ENCODE peak calls at places on chromosomes 3 and 15, in nine cellular contexts. G is mucosa of descending colon; F is heart right ventricle; S is CD8-positive, alpha-beta T cell; L is left ventricle myocardium inferior; T is CD8-positive, alpha-beta memory T cell; M is Panc1; K is Peyer's patch; N is right cardiac atrium. D is an unnamed sample.

GRCh38 chr3:73433681-73434080 is 191.1 kb downstream of the PDZRN3 start:
- DNase-seq in G (no peak), F (no peak), S (no peak), L (no peak), T (no peak), M (no peak), K (no peak), N (no peak), D (no peak)

GRCh38 chr15:84981711-84982300 is at the start of gene PDE8A:
- DNase-seq in G (peak; percentile 38), F (peak; percentile 68), S (peak; percentile 57), L (peak; percentile 58), T (peak; percentile 51), M (no peak), K (peak; percentile 71), N (peak; percentile 73), D (no peak)

GRCh38 chr3:49173116-49173791 is 1.9 kb downstream of the KLHDC8B start:
- DNase-seq in G (peak; percentile 40), F (peak; percentile 73), S (no peak), L (peak; percentile 73), T (no peak), M (no peak), K (no peak), N (peak; percentile 89), D (no peak)

GRCh38 chr3:185729335-185729715 is 95.5 kb downstream of the IGF2BP2 start:
- DNase-seq in G (no peak), F (no peak), S (no peak), L (no peak), T (no peak), M (peak; percentile 92), K (no peak), N (no peak), D (no peak)

GRCh38 chr15:25944386-25944785 is 81.3 kb upstream of the ATP10A start:
- DNase-seq in G (no peak), F (no peak), S (no peak), L (no peak), T (no peak), M (no peak), K (no peak), N (no peak), D (no peak)

GRCh38 chr3:176920806-176921205 is 276.5 kb downstream of the TBL1XR1 start:
- DNase-seq in G (peak; percentile 4), F (no peak), S (no peak), L (no peak), T (no peak), M (no peak), K (no peak), N (no peak), D (no peak)

GRCh38 chr3:70433091-70433490 is 120.7 kb upstream of the MDFIC2 start:
- DNase-seq in G (no peak), F (no peak), S (no peak), L (no peak), T (no peak), M (no peak), K (no peak), N (no peak), D (no peak)

GRCh38 chr15:40846846-40847224 is 3.0 kb downstream of the SPINT1 start:
- DNase-seq in G (no peak), F (no peak), S (no peak), L (no peak), T (no peak), M (no peak), K (no peak), N (no peak), D (no peak)

GRCh38 chr3:157398598-157398997 is 38.1 kb upstream of the PTX3 start:
- DNase-seq in G (no peak), F (no peak), S (no peak), L (no peak), T (no peak), M (no peak), K (no peak), N (no peak), D (no peak)

GRCh38 chr15:29183071-29183831 is 86.4 kb downstream of the NSMCE3 start:
- DNase-seq in G (no peak), F (no peak), S (no peak), L (no peak), T (no peak), M (no peak), K (no peak), N (no peak), D (no peak)

GRCh38 chr3:100179692-100180349 is 65.5 kb upstream of the FILIP1L start:
- DNase-seq in G (no peak), F (no peak), S (no peak), L (no peak), T (no peak), M (no peak), K (no peak), N (no peak), D (no peak)
- H3K4me3 ChIP-seq in G (no peak overlapping the region), F (no peak overlapping the region), S (no peak overlapping the region), L (no peak overlapping the region), T (no peak overlapping the region), M (no peak overlapping the region), K (no peak overlapping the region), N (no peak overlapping the region), D (no peak overlapping the region)

GRCh38 chr3:13043656-13044055 is 29.6 kb downstream of the IQSEC1 start:
- DNase-seq in G (no peak), F (no peak), S (no peak), L (no peak), T (no peak), M (no peak), K (no peak), N (peak; percentile 4), D (no peak)
- H3K4me1 ChIP-seq in G (no peaks in the 10 kb centered on the region), F (peaks cover 3% of the 10 kb centered on the region), S (peaks cover 7% of the 10 kb centered on the region), L (peaks cover 17% of the 10 kb centered on the region), T (peaks cover 12% of the 10 kb centered on the region), M (no peaks in the 10 kb centered on the region), K (peaks cover 9% of the 10 kb centered on the region), N (no peaks in the 10 kb centered on the region), D (no peaks in the 10 kb centered on the region)

GRCh38 chr15:81296218-81296617 is 27.7 kb downstream of the STARD5 start:
- DNase-seq in G (no peak), F (no peak), S (no peak), L (no peak), T (no peak), M (no peak), K (no peak), N (no peak), D (no peak)
- H3K4me3 ChIP-seq in G (no peak overlapping the region), F (peak overlapping the region; percentile 49), S (peak overlapping the region; percentile 88), L (no peak overlapping the region), T (peak overlapping the region; percentile 89), M (no peak overlapping the region), K (peak overlapping the region; percentile 64), N (no peak overlapping the region), D (peak overlapping the region; percentile 49)

GRCh38 chr3:124788254-124788745 is 58.0 kb downstream of the UMPS start:
- DNase-seq in G (no peak), F (no peak), S (no peak), L (no peak), T (no peak), M (no peak), K (no peak), N (no peak), D (no peak)

GRCh38 chr3:124792341-124793034 is 62.2 kb downstream of the UMPS start:
- DNase-seq in G (no peak), F (no peak), S (no peak), L (no peak), T (no peak), M (no peak), K (no peak), N (no peak), D (no peak)

GRCh38 chr3:124793054-124793740 is 62.9 kb downstream of the UMPS start:
- DNase-seq in G (no peak), F (no peak), S (no peak), L (no peak), T (no peak), M (no peak), K (no peak), N (no peak), D (no peak)

GRCh38 chr3:124791142-124791541 is 60.9 kb downstream of the UMPS start:
- DNase-seq in G (no peak), F (no peak), S (no peak), L (no peak), T (no peak), M (no peak), K (no peak), N (no peak), D (no peak)

GRCh38 chr3:124791639-124792111 is 61.4 kb downstream of the UMPS start:
- DNase-seq in G (peak; percentile 47), F (no peak), S (no peak), L (peak; percentile 45), T (no peak), M (no peak), K (no peak), N (no peak), D (no peak)
- H3K4me1 ChIP-seq in G (peaks cover 5% of the 10 kb centered on the region), F (peaks cover 50% of the 10 kb centered on the region), S (no peaks in the 10 kb centered on the region), L (peaks cover 63% of the 10 kb centered on the region), T (no peaks in the 10 kb centered on the region), M (peaks cover 10% of the 10 kb centered on the region), K (no peaks in the 10 kb centered on the region), N (peaks cover 11% of the 10 kb centered on the region), D (peaks cover 23% of the 10 kb centered on the region)

GRCh38 chr3:10173926-10174435 is 9.3 kb downstream of the IRAK2 start:
- DNase-seq in G (peak; percentile 47), F (peak; percentile 32), S (no peak), L (peak; percentile 63), T (no peak), M (no peak), K (no peak), N (peak; percentile 83), D (peak; percentile 79)
- H3K4me3 ChIP-seq in G (no peak overlapping the region), F (no peak overlapping the region), S (no peak overlapping the region), L (no peak overlapping the region), T (no peak overlapping the region), M (no peak overlapping the region), K (no peak overlapping the region), N (no peak overlapping the region), D (no peak overlapping the region)

DNA sequence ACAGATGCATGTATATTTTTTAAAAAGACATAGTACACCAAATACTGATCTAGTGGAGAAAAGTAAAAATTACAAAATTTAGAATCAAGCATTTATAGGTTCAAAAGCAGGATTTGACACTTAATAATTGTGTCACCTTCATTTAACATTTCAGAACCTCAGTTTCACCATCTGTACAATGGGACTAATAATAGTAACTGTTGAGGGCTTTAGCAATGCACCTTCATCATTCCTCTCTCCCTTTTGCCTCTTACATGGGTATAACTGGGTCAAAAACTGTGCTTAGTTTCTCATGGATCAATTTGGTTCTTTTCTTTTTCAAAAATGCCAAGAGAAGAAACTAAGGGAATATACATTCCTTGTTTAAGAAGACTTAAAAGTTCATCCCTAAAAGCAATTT is 5.5 kb upstream of the TMEM212 start:
- DNase-seq in G (no peak), F (no peak), S (no peak), L (no peak), T (no peak), M (no peak), K (no peak), N (no peak), D (no peak)
- H3K4me1 ChIP-seq in G (no peaks in the 10 kb centered on the region), F (peaks cover 31% of the 10 kb centered on the region), S (no peaks in the 10 kb centered on the region), L (peaks cover 87% of the 10 kb centered on the region), T (no peaks in the 10 kb centered on the region), M (peaks cover 12% of the 10 kb centered on the region), K (no peaks in the 10 kb centered on the region), N (peaks cover 2% of the 10 kb centered on the region), D (peaks cover 32% of the 10 kb centered on the region)

GRCh38 chr3:58824285-58824684 is 157.7 kb upstream of the FAM3D start:
- DNase-seq in G (peak; percentile 94), F (peak; percentile 28), S (peak; percentile 11), L (peak; percentile 20), T (no peak), M (no peak), K (peak; percentile 72), N (peak; percentile 64), D (peak; percentile 61)
- H3K4me3 ChIP-seq in G (no peak overlapping the region), F (no peak overlapping the region), S (no peak overlapping the region), L (no peak overlapping the region), T (no peak overlapping the region), M (no peak overlapping the region), K (no peak overlapping the region), N (no peak overlapping the region), D (no peak overlapping the region)

D was measured in upper lobe of right lung.